ENCODE peak calls at places on chromosomes 7 and 10, in seven cellular contexts. Z is right atrium auricular region; U is cardiac muscle cell; E is heart left ventricle; C is stimulated activated CD4-positive, alpha-beta T cell treated with anti-CD3 and anti-CD28 coated beads, Interleukin-1b, Interleukin-23, amount 100 ng/mL, for 48 hours; S is D341Med; B is ovary. W is an unnamed sample.

GRCh38 chr10:46288601-46289206 is 1.9 kb downstream of the ANTXRL start:
- DNase-seq in Z (no peak), S (no peak), B (no peak), C (no peak), E (no peak), U (no peak), W (no peak)

GRCh38 chr10:59234814-59235429 is 58.5 kb downstream of the PHYHIPL start:
- DNase-seq in S (no peak), Z (no peak), B (no peak), U (peak), C (no peak), E (no peak), W (peak)

GRCh38 chr10:132276179-132276675 is 31.5 kb downstream of the STK32C start:
- DNase-seq in E (peak), Z (no peak), B (peak), U (no peak), C (no peak), S (no peak), W (no peak)

GRCh38 chr7:132815696-132816334 is 239.5 kb upstream of the PLXNA4 start:
- DNase-seq in S (no peak), B (no peak), C (no peak), Z (no peak), E (no peak), U (no peak), W (no peak)

GRCh38 chr7:98228801-98229200 is 17.6 kb downstream of the BHLHA15 start:
- DNase-seq in S (no peak), C (no peak), Z (no peak), E (peak), U (no peak), B (no peak), W (no peak)

GRCh38 chr7:156652886-156653568 is 12.5 kb downstream of the RNF32 start:
- DNase-seq in B (no peak), E (no peak), Z (no peak), U (no peak), S (no peak), C (no peak), W (no peak)

GRCh38 chr7:66627151-66627681 is 1.5 kb upstream of the KCTD7 start:
- DNase-seq in C (no peak), B (no peak), S (no peak), E (no peak), U (no peak), Z (no peak), W (no peak)

GRCh38 chr7:52447781-52448180 is 587.7 kb upstream of the POM121L12 start:
- DNase-seq in C (no peak), U (no peak), Z (no peak), S (no peak), E (no peak), B (no peak), W (no peak)

GRCh38 chr10:88759366-88760101 is at the start of gene LIPN:
- DNase-seq in U (no peak), S (no peak), Z (peak), E (no peak), C (no peak), B (no peak), W (no peak)

GRCh38 chr7:27088002-27088931 is 7.5 kb downstream of the HOXA1 start:
- DNase-seq in E (no peak), B (no peak), Z (no peak), S (no peak), C (no peak), U (no peak), W (no peak)